ENCODE peak calls at places on chromosome 21, in seven cellular contexts. One of them, this sample, is unnamed.

GRCh38 chr21:33552093-33552998 is 9.5 kb downstream of the SON start:
- DNase-seq in transverse colon: no peak
- DNase-seq in brain microvascular endothelial cell: no peak
- DNase-seq in stomach: no peak
- DNase-seq in fibroblast of mammary gland: peak
- DNase-seq in esophagus squamous epithelium: no peak
- DNase-seq in foreskin fibroblast: no peak
- DNase-seq in this sample: no peak

GRCh38 chr21:39660596-39660995 is 47.9 kb downstream of the B3GALT5 start:
- DNase-seq in transverse colon: peak
- DNase-seq in brain microvascular endothelial cell: peak
- DNase-seq in stomach: no peak
- DNase-seq in fibroblast of mammary gland: peak
- DNase-seq in esophagus squamous epithelium: no peak
- DNase-seq in foreskin fibroblast: peak
- DNase-seq in this sample: no peak

GRCh38 chr21:40340357-40340756 is 473.1 kb downstream of the PCP4 start:
- DNase-seq in transverse colon: no peak
- DNase-seq in brain microvascular endothelial cell: no peak
- DNase-seq in stomach: no peak
- DNase-seq in fibroblast of mammary gland: no peak
- DNase-seq in esophagus squamous epithelium: no peak
- DNase-seq in foreskin fibroblast: no peak
- DNase-seq in this sample: no peak

GRCh38 chr21:34673006-34673405 is 4.2 kb downstream of the CLIC6 start:
- DNase-seq in transverse colon: no peak
- DNase-seq in brain microvascular endothelial cell: no peak
- DNase-seq in stomach: no peak
- DNase-seq in fibroblast of mammary gland: peak
- DNase-seq in esophagus squamous epithelium: no peak
- DNase-seq in foreskin fibroblast: no peak
- DNase-seq in this sample: no peak

GRCh38 chr21:37075214-37075770 is 2.2 kb downstream of the TTC3 start:
- DNase-seq in transverse colon: no peak
- DNase-seq in brain microvascular endothelial cell: no peak
- DNase-seq in stomach: no peak
- DNase-seq in fibroblast of mammary gland: no peak
- DNase-seq in esophagus squamous epithelium: no peak
- DNase-seq in foreskin fibroblast: no peak
- DNase-seq in this sample: no peak

GRCh38 chr21:35019631-35020032 is 29.5 kb downstream of the RUNX1 start:
- DNase-seq in transverse colon: peak
- DNase-seq in brain microvascular endothelial cell: no peak
- DNase-seq in stomach: peak
- DNase-seq in fibroblast of mammary gland: no peak
- DNase-seq in esophagus squamous epithelium: no peak
- DNase-seq in foreskin fibroblast: no peak
- DNase-seq in this sample: no peak

GRCh38 chr21:38861006-38861405 is 55.3 kb downstream of the ETS2 start:
- DNase-seq in transverse colon: no peak
- DNase-seq in brain microvascular endothelial cell: no peak
- DNase-seq in stomach: no peak
- DNase-seq in fibroblast of mammary gland: no peak
- DNase-seq in esophagus squamous epithelium: no peak
- DNase-seq in foreskin fibroblast: no peak
- DNase-seq in this sample: no peak

GRCh38 chr21:38714998-38715397 is 90.7 kb upstream of the ETS2 start:
- DNase-seq in transverse colon: no peak
- DNase-seq in brain microvascular endothelial cell: no peak
- DNase-seq in stomach: no peak
- DNase-seq in fibroblast of mammary gland: peak
- DNase-seq in esophagus squamous epithelium: no peak
- DNase-seq in foreskin fibroblast: no peak
- DNase-seq in this sample: no peak

GRCh38 chr21:29332461-29333354 is 34.0 kb downstream of the BACH1 start:
- DNase-seq in transverse colon: no peak
- DNase-seq in brain microvascular endothelial cell: peak
- DNase-seq in stomach: no peak
- DNase-seq in fibroblast of mammary gland: peak
- DNase-seq in esophagus squamous epithelium: no peak
- DNase-seq in foreskin fibroblast: no peak
- DNase-seq in this sample: no peak

GRCh38 chr21:31310750-31311149 is 33.3 kb downstream of the TIAM1 start:
- DNase-seq in transverse colon: no peak
- DNase-seq in brain microvascular endothelial cell: no peak
- DNase-seq in stomach: peak
- DNase-seq in fibroblast of mammary gland: peak
- DNase-seq in esophagus squamous epithelium: no peak
- DNase-seq in foreskin fibroblast: no peak
- DNase-seq in this sample: no peak

GRCh38 chr21:37153193-37153934 is 80.3 kb downstream of the TTC3 start:
- DNase-seq in transverse colon: peak
- DNase-seq in brain microvascular endothelial cell: no peak
- DNase-seq in stomach: no peak
- DNase-seq in fibroblast of mammary gland: peak
- DNase-seq in esophagus squamous epithelium: no peak
- DNase-seq in foreskin fibroblast: peak
- DNase-seq in this sample: no peak

GRCh38 chr21:18244721-18245486 is at the start of gene CHODL:
- DNase-seq in transverse colon: no peak
- DNase-seq in brain microvascular endothelial cell: no peak
- DNase-seq in stomach: no peak
- DNase-seq in fibroblast of mammary gland: no peak
- DNase-seq in esophagus squamous epithelium: no peak
- DNase-seq in foreskin fibroblast: no peak
- DNase-seq in this sample: peak

GRCh38 chr21:29504751-29505321 is 206.1 kb downstream of the BACH1 start:
- DNase-seq in transverse colon: no peak
- DNase-seq in brain microvascular endothelial cell: peak
- DNase-seq in stomach: no peak
- DNase-seq in fibroblast of mammary gland: peak
- DNase-seq in esophagus squamous epithelium: no peak
- DNase-seq in foreskin fibroblast: peak
- DNase-seq in this sample: no peak

GRCh38 chr21:14879458-14879857 is 185.3 kb downstream of the NRIP1 start:
- DNase-seq in transverse colon: no peak
- DNase-seq in brain microvascular endothelial cell: no peak
- DNase-seq in stomach: no peak
- DNase-seq in fibroblast of mammary gland: no peak
- DNase-seq in esophagus squamous epithelium: no peak
- DNase-seq in foreskin fibroblast: no peak
- DNase-seq in this sample: no peak

GRCh38 chr21:31326478-31327247 is 17.4 kb downstream of the TIAM1 start:
- DNase-seq in transverse colon: peak
- DNase-seq in brain microvascular endothelial cell: no peak
- DNase-seq in stomach: no peak
- DNase-seq in fibroblast of mammary gland: peak
- DNase-seq in esophagus squamous epithelium: no peak
- DNase-seq in foreskin fibroblast: peak
- DNase-seq in this sample: no peak

GRCh38 chr21:28992526-28993292 is at the start of gene LTN1:
- DNase-seq in transverse colon: peak
- DNase-seq in brain microvascular endothelial cell: peak
- DNase-seq in stomach: peak
- DNase-seq in fibroblast of mammary gland: peak
- DNase-seq in esophagus squamous epithelium: peak
- DNase-seq in foreskin fibroblast: peak
- DNase-seq in this sample: peak

GRCh38 chr21:21210552-21210951 is 212.3 kb downstream of the NCAM2 start:
- DNase-seq in transverse colon: no peak
- DNase-seq in brain microvascular endothelial cell: no peak
- DNase-seq in stomach: no peak
- DNase-seq in fibroblast of mammary gland: no peak
- DNase-seq in esophagus squamous epithelium: no peak
- DNase-seq in foreskin fibroblast: no peak
- DNase-seq in this sample: no peak

GRCh38 chr21:29102791-29103257 is 27.6 kb upstream of the MAP3K7CL start:
- DNase-seq in transverse colon: no peak
- DNase-seq in brain microvascular endothelial cell: no peak
- DNase-seq in stomach: no peak
- DNase-seq in fibroblast of mammary gland: no peak
- DNase-seq in esophagus squamous epithelium: no peak
- DNase-seq in foreskin fibroblast: no peak
- DNase-seq in this sample: no peak

GRCh38 chr21:28705616-28706015 is 287.1 kb downstream of the LTN1 start:
- DNase-seq in transverse colon: no peak
- DNase-seq in brain microvascular endothelial cell: peak
- DNase-seq in stomach: no peak
- DNase-seq in fibroblast of mammary gland: peak
- DNase-seq in esophagus squamous epithelium: no peak
- DNase-seq in foreskin fibroblast: peak
- DNase-seq in this sample: no peak

GRCh38 chr21:39029086-39029772 is 154.0 kb downstream of the PSMG1 start:
- DNase-seq in transverse colon: no peak
- DNase-seq in brain microvascular endothelial cell: peak
- DNase-seq in stomach: no peak
- DNase-seq in fibroblast of mammary gland: peak
- DNase-seq in esophagus squamous epithelium: no peak
- DNase-seq in foreskin fibroblast: peak
- DNase-seq in this sample: no peak

GRCh38 chr21:37762606-37763005 is 153.7 kb downstream of the KCNJ6 start:
- DNase-seq in transverse colon: no peak
- DNase-seq in brain microvascular endothelial cell: no peak
- DNase-seq in stomach: no peak
- DNase-seq in fibroblast of mammary gland: no peak
- DNase-seq in esophagus squamous epithelium: no peak
- DNase-seq in foreskin fibroblast: no peak
- DNase-seq in this sample: no peak

GRCh38 chr21:25079053-25079452 is 528.2 kb downstream of the MRPL39 start:
- DNase-seq in transverse colon: no peak
- DNase-seq in brain microvascular endothelial cell: no peak
- DNase-seq in stomach: no peak
- DNase-seq in fibroblast of mammary gland: no peak
- DNase-seq in esophagus squamous epithelium: no peak
- DNase-seq in foreskin fibroblast: no peak
- DNase-seq in this sample: no peak

GRCh38 chr21:27476696-27477095 is 509.8 kb upstream of the ADAMTS5 start:
- DNase-seq in transverse colon: no peak
- DNase-seq in brain microvascular endothelial cell: peak
- DNase-seq in stomach: no peak
- DNase-seq in fibroblast of mammary gland: peak
- DNase-seq in esophagus squamous epithelium: no peak
- DNase-seq in foreskin fibroblast: peak
- DNase-seq in this sample: no peak
- TF ChIP-seq CTCF in transverse colon: peak
- TF ChIP-seq CTCF in brain microvascular endothelial cell: peak
- TF ChIP-seq CTCF in stomach: no peak
- TF ChIP-seq CTCF in fibroblast of mammary gland: peak
- TF ChIP-seq CTCF in esophagus squamous epithelium: peak
- TF ChIP-seq CTCF in foreskin fibroblast: peak
- TF ChIP-seq CTCF in this sample: no peak

DNA sequence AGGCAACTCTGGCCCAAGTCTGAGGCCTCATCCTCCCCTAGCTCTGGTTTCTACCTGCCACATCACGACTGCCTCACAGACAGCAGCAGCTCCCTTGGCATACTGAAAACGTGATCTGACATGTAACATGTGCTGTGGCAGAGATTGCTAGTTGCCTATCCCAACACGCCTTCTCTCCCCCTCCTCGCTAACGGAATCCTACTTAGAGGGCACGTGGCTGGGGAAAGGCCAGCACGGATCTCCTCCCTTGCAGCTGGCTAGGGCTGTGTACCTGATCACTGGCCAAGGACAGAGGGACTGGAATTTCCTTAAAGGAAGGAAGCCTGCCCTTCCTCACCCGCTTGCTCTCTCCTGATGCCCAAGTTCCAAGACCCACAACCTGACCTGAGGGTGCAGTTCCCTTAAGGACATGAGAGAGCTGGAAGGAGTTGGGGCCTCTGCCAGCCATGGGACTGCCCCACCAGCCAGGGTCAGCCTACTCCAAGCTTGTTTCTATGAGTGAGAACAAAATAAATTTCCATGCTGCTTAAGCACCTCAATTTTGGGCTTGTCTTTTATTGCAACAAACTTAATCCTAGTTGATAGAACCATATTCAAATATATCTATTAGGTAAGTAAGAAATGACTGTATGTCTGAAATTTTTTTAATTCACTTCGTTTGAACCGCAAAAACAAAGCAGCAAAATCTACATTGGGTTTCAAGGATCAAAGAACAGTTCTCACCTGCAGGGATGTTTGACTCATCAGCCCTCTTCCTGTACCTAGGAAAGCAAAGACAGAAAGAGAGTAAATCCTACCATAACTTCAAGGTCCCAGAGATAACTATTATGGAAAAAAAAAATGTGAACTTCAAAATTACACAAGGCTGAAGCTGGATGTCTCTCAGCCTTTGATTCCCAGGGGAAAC is 7.2 kb downstream of the SETD4 start:
- DNase-seq in transverse colon: no peak
- DNase-seq in brain microvascular endothelial cell: no peak
- DNase-seq in stomach: no peak
- DNase-seq in fibroblast of mammary gland: no peak
- DNase-seq in esophagus squamous epithelium: no peak
- DNase-seq in foreskin fibroblast: no peak
- DNase-seq in this sample: no peak
- H3K4me3 ChIP-seq in transverse colon: no peak
- H3K4me3 ChIP-seq in brain microvascular endothelial cell: no peak
- H3K4me3 ChIP-seq in stomach: no peak
- H3K4me3 ChIP-seq in fibroblast of mammary gland: no peak
- H3K4me3 ChIP-seq in esophagus squamous epithelium: no peak
- H3K4me3 ChIP-seq in foreskin fibroblast: no peak
- H3K4me3 ChIP-seq in this sample: no peak

DNA sequence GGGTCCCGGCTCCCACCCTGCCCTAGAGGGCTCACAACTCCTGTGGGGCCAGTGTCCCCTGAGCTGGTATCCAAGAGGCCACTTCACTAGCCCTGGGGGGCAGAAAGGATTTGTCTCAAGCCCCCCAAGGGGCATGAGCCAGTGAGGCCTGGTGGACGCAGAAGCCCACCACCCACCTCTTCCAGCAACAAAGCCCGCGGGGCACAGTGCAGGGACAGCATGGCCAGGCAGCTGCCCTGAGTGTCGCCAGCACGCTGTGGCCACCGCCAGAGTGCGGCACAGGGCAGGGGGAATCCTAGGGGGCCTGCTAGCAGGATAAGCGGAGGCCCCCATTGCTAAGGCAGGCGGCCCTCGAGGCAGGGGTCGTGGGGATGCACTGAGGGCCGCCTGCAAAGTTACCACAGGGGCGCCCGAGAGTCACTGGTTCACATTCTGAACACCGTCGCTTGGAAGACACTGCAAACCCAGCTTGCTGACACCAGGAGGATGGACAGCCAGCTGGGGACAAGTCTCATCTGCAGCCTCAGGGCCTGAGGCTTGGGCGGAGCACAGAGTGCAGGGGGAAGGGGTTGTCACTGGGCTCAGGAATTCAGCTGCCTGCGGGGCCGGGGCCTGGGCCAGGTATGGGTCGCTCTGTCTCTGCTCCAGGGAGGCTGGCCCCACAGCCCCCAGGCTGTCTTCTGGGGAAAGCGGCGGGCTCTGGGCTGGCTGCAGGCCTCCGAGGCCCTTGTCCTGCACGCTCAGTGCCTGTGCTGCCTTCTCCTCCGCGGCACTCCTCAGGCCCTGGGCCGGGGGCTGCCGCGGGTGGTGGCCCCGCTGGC is 26.8 kb downstream of the SLC19A1 start:
- DNase-seq in transverse colon: no peak
- DNase-seq in brain microvascular endothelial cell: no peak
- DNase-seq in stomach: no peak
- DNase-seq in fibroblast of mammary gland: no peak
- DNase-seq in esophagus squamous epithelium: no peak
- DNase-seq in foreskin fibroblast: no peak
- DNase-seq in this sample: peak
- TF ChIP-seq CTCF in transverse colon: no peak
- TF ChIP-seq CTCF in brain microvascular endothelial cell: no peak
- TF ChIP-seq CTCF in stomach: no peak
- TF ChIP-seq CTCF in fibroblast of mammary gland: no peak
- TF ChIP-seq CTCF in esophagus squamous epithelium: no peak
- TF ChIP-seq CTCF in foreskin fibroblast: no peak
- TF ChIP-seq CTCF in this sample: no peak

GRCh38 chr21:41836166-41837015 is 42.8 kb downstream of the PRDM15 start:
- DNase-seq in transverse colon: no peak
- DNase-seq in brain microvascular endothelial cell: no peak
- DNase-seq in stomach: no peak
- DNase-seq in fibroblast of mammary gland: no peak
- DNase-seq in esophagus squamous epithelium: no peak
- DNase-seq in foreskin fibroblast: no peak
- DNase-seq in this sample: peak
- H3K4me3 ChIP-seq in transverse colon: no peak
- H3K4me3 ChIP-seq in brain microvascular endothelial cell: no peak
- H3K4me3 ChIP-seq in stomach: no peak
- H3K4me3 ChIP-seq in fibroblast of mammary gland: no peak
- H3K4me3 ChIP-seq in esophagus squamous epithelium: no peak
- H3K4me3 ChIP-seq in foreskin fibroblast: no peak
- H3K4me3 ChIP-seq in this sample: no peak